ENCODE peak calls at places on chromosomes 16 and 17, in nine cellular contexts. W, B, A, I, K, H, J, R and S are unnamed samples.

GRCh38 chr17:44898768-44899073 is 524 bp downstream of the EFTUD2 start:
- DNase-seq in W (no peak), B (no peak), A (no peak), I (peak; percentile 34), K (no peak), H (no peak), J (no peak), R (no peak), S (peak; percentile 17)

GRCh38 chr16:9008335-9009260 is 44.9 kb upstream of the USP7 start:
- DNase-seq in W (peak; percentile 60), B (peak; percentile 85), A (peak; percentile 58), I (peak; percentile 37), K (peak; percentile 53), H (peak; percentile 42), J (peak; percentile 57), R (peak; percentile 23), S (peak; percentile 48)

GRCh38 chr17:72479113-72479512 is 358.3 kb downstream of the SOX9 start:
- DNase-seq in W (no peak), B (no peak), A (no peak), I (no peak), K (no peak), H (no peak), J (no peak), R (no peak), S (no peak)

GRCh38 chr16:5001571-5001970 is 32.2 kb downstream of the NAGPA start:
- DNase-seq in W (no peak), B (no peak), A (no peak), I (no peak), K (no peak), H (no peak), J (no peak), R (no peak), S (no peak)

GRCh38 chr17:79811036-79811887 is 14.4 kb upstream of the CBX8 start:
- DNase-seq in W (no peak), B (no peak), A (no peak), I (no peak), K (no peak), H (no peak), J (peak; percentile 67), R (no peak), S (no peak)

GRCh38 chr17:39097537-39097936 is 53.9 kb downstream of the PLXDC1 start:
- DNase-seq in W (no peak), B (no peak), A (no peak), I (no peak), K (no peak), H (no peak), J (no peak), R (no peak), S (no peak)

GRCh38 chr17:57648720-57649119 is 96.4 kb downstream of the CCDC182 start:
- DNase-seq in W (no peak), B (no peak), A (no peak), I (no peak), K (no peak), H (no peak), J (no peak), R (no peak), S (no peak)

GRCh38 chr17:77579717-77580116 is 378.8 kb upstream of the TNRC6C start:
- DNase-seq in W (no peak), B (no peak), A (no peak), I (no peak), K (no peak), H (no peak), J (no peak), R (no peak), S (no peak)

GRCh38 chr16:21598676-21599157 is 660 bp upstream of the METTL9 start:
- DNase-seq in W (no peak), B (no peak), A (no peak), I (no peak), K (no peak), H (peak; percentile 32), J (peak; percentile 26), R (no peak), S (no peak)

GRCh38 chr16:28596840-28597691 is at the start of gene SULT1A2:
- DNase-seq in W (no peak), B (no peak), A (no peak), I (peak; percentile 57), K (no peak), H (no peak), J (no peak), R (no peak), S (no peak)

GRCh38 chr16:50035468-50035992 is 10.5 kb downstream of the CNEP1R1 start:
- DNase-seq in W (no peak), B (no peak), A (no peak), I (peak; percentile 32), K (no peak), H (no peak), J (no peak), R (no peak), S (no peak)

GRCh38 chr16:57613514-57613913 is 14.9 kb upstream of the ADGRG1 start:
- DNase-seq in W (no peak), B (no peak), A (no peak), I (no peak), K (no peak), H (no peak), J (no peak), R (no peak), S (no peak)

GRCh38 chr16:73290258-73290657 is 242.3 kb upstream of the ZFHX3 start:
- DNase-seq in W (no peak), B (no peak), A (no peak), I (no peak), K (no peak), H (no peak), J (no peak), R (no peak), S (no peak)

GRCh38 chr16:28863929-28864886 is 565 bp downstream of the SH2B1 start:
- DNase-seq in W (no peak), B (peak; percentile 54), A (no peak), I (peak; percentile 10), K (peak; percentile 33), H (no peak), J (no peak), R (no peak), S (no peak)

GRCh38 chr16:49398761-49399160 is 25.2 kb downstream of the C16orf78 start:
- DNase-seq in W (no peak), B (no peak), A (no peak), I (no peak), K (no peak), H (no peak), J (no peak), R (no peak), S (no peak)

GRCh38 chr16:57801098-57801855 is 1.0 kb downstream of the KIFC3 start:
- DNase-seq in W (no peak), B (no peak), A (no peak), I (peak; percentile 62), K (peak; percentile 74), H (no peak), J (no peak), R (no peak), S (no peak)

GRCh38 chr16:51149251-51149661 is 1.8 kb downstream of the SALL1 start:
- DNase-seq in W (no peak), B (no peak), A (no peak), I (no peak), K (no peak), H (no peak), J (no peak), R (no peak), S (no peak)

GRCh38 chr17:11980813-11981212 is 16.5 kb downstream of the ZNF18 start:
- DNase-seq in W (no peak), B (no peak), A (no peak), I (peak; percentile 29), K (no peak), H (no peak), J (no peak), R (no peak), S (no peak)

GRCh38 chr17:32269377-32269776 is 3.7 kb downstream of the RHBDL3 start:
- DNase-seq in W (no peak), B (no peak), A (no peak), I (no peak), K (no peak), H (no peak), J (no peak), R (no peak), S (no peak)

GRCh38 chr17:42194133-42194899 is at the start of gene GHDC:
- DNase-seq in W (peak; percentile 60), B (peak; percentile 88), A (peak; percentile 64), I (peak; percentile 69), K (peak; percentile 62), H (peak; percentile 79), J (peak; percentile 77), R (peak; percentile 52), S (peak; percentile 65)

GRCh38 chr16:30774367-30775130 is 12.4 kb downstream of the RNF40 start:
- DNase-seq in W (no peak), B (no peak), A (no peak), I (no peak), K (no peak), H (no peak), J (no peak), R (no peak), S (no peak)

GRCh38 chr17:79991140-79991923 is 44.3 kb downstream of the TBC1D16 start:
- DNase-seq in W (peak; percentile 75), B (peak; percentile 86), A (peak; percentile 83), I (peak; percentile 63), K (peak; percentile 82), H (no peak), J (peak; percentile 72), R (peak; percentile 28), S (peak; percentile 77)

GRCh38 chr17:49383048-49383447 is 21.0 kb upstream of the ZNF652 start:
- DNase-seq in W (no peak), B (no peak), A (no peak), I (no peak), K (no peak), H (no peak), J (no peak), R (no peak), S (no peak)

GRCh38 chr17:17036520-17036998 is 5.7 kb upstream of the MPRIP start:
- DNase-seq in W (no peak), B (no peak), A (no peak), I (no peak), K (no peak), H (no peak), J (no peak), R (no peak), S (no peak)

GRCh38 chr17:58054641-58055040 is 28.6 kb upstream of the DYNLL2 start:
- DNase-seq in W (no peak), B (no peak), A (no peak), I (no peak), K (no peak), H (no peak), J (no peak), R (no peak), S (no peak)

GRCh38 chr17:17823433-17824118 is 13.2 kb downstream of the SREBF1 start:
- DNase-seq in W (peak; percentile 64), B (peak; percentile 88), A (peak; percentile 85), I (peak; percentile 62), K (peak; percentile 90), H (peak; percentile 50), J (peak; percentile 45), R (peak; percentile 43), S (peak; percentile 86)

GRCh38 chr16:265002-265529 is 10.7 kb downstream of the RGS11 start:
- DNase-seq in W (no peak), B (no peak), A (no peak), I (no peak), K (no peak), H (no peak), J (no peak), R (no peak), S (no peak)

GRCh38 chr16:72124761-72125634 is 31.4 kb downstream of the DHX38 start:
- DNase-seq in W (peak; percentile 50), B (peak; percentile 82), A (peak; percentile 42), I (peak; percentile 51), K (peak; percentile 67), H (no peak), J (peak; percentile 47), R (peak; percentile 16), S (peak; percentile 44)

GRCh38 chr17:71392715-71393567 is 727.9 kb upstream of the SOX9 start:
- DNase-seq in W (no peak), B (no peak), A (no peak), I (peak; percentile 22), K (no peak), H (no peak), J (no peak), R (no peak), S (no peak)